ENCODE peak calls at places on chromosomes 7 and 10, in eight cellular contexts. One of them, this sample, is unnamed.

GRCh38 chr7:149856-150636 is 42.3 kb upstream of the FAM20C start:
- DNase-seq in PC-3: no peak
- DNase-seq in BJ: no peak
- DNase-seq in cardiac muscle cell: no peak
- DNase-seq in lung: peak
- DNase-seq in mucosa of descending colon: peak
- DNase-seq in right lobe of liver: peak
- DNase-seq in hepatocyte: peak
- DNase-seq in this sample: peak

GRCh38 chr7:112982441-112983063 is 104.1 kb downstream of the GPR85 start:
- DNase-seq in right lobe of liver: no peak
- DNase-seq in BJ: no peak
- DNase-seq in hepatocyte: no peak
- DNase-seq in cardiac muscle cell: no peak
- DNase-seq in lung: no peak
- DNase-seq in PC-3: no peak
- DNase-seq in mucosa of descending colon: no peak
- DNase-seq in this sample: no peak

GRCh38 chr7:2040201-2040892 is 192.4 kb downstream of the MAD1L1 start:
- DNase-seq in right lobe of liver: no peak
- DNase-seq in lung: no peak
- DNase-seq in BJ: no peak
- DNase-seq in hepatocyte: no peak
- DNase-seq in PC-3: no peak
- DNase-seq in cardiac muscle cell: no peak
- DNase-seq in mucosa of descending colon: peak
- DNase-seq in this sample: peak

GRCh38 chr7:27605283-27605682 is 57.4 kb downstream of the HIBADH start:
- DNase-seq in PC-3: no peak
- DNase-seq in lung: no peak
- DNase-seq in mucosa of descending colon: no peak
- DNase-seq in right lobe of liver: no peak
- DNase-seq in hepatocyte: no peak
- DNase-seq in BJ: no peak
- DNase-seq in cardiac muscle cell: no peak
- DNase-seq in this sample: no peak

GRCh38 chr7:88452648-88453047 is 146.0 kb upstream of the STEAP4 start:
- DNase-seq in hepatocyte: peak
- DNase-seq in cardiac muscle cell: no peak
- DNase-seq in mucosa of descending colon: peak
- DNase-seq in PC-3: no peak
- DNase-seq in right lobe of liver: no peak
- DNase-seq in BJ: no peak
- DNase-seq in lung: no peak
- DNase-seq in this sample: no peak

GRCh38 chr10:16049775-16050174 is 189.5 kb upstream of the MINDY3 start:
- DNase-seq in mucosa of descending colon: no peak
- DNase-seq in cardiac muscle cell: no peak
- DNase-seq in lung: no peak
- DNase-seq in hepatocyte: no peak
- DNase-seq in right lobe of liver: no peak
- DNase-seq in BJ: no peak
- DNase-seq in PC-3: no peak
- DNase-seq in this sample: no peak

GRCh38 chr7:46854958-46855473 is 726.9 kb downstream of the TNS3 start:
- DNase-seq in hepatocyte: no peak
- DNase-seq in right lobe of liver: no peak
- DNase-seq in cardiac muscle cell: no peak
- DNase-seq in mucosa of descending colon: no peak
- DNase-seq in PC-3: no peak
- DNase-seq in lung: no peak
- DNase-seq in BJ: peak
- DNase-seq in this sample: no peak

GRCh38 chr7:143372070-143372469 is 9.1 kb upstream of the ZYX start:
- DNase-seq in PC-3: peak
- DNase-seq in mucosa of descending colon: peak
- DNase-seq in right lobe of liver: peak
- DNase-seq in hepatocyte: no peak
- DNase-seq in BJ: no peak
- DNase-seq in cardiac muscle cell: no peak
- DNase-seq in lung: no peak
- DNase-seq in this sample: peak

GRCh38 chr10:12474727-12475414 is 125.5 kb downstream of the CAMK1D start:
- DNase-seq in right lobe of liver: no peak
- DNase-seq in mucosa of descending colon: no peak
- DNase-seq in cardiac muscle cell: no peak
- DNase-seq in lung: no peak
- DNase-seq in PC-3: no peak
- DNase-seq in hepatocyte: no peak
- DNase-seq in BJ: no peak
- DNase-seq in this sample: no peak

GRCh38 chr10:14952851-14953451 is 945 bp downstream of the DCLRE1C start:
- DNase-seq in lung: no peak
- DNase-seq in cardiac muscle cell: no peak
- DNase-seq in BJ: no peak
- DNase-seq in PC-3: no peak
- DNase-seq in hepatocyte: peak
- DNase-seq in mucosa of descending colon: no peak
- DNase-seq in right lobe of liver: no peak
- DNase-seq in this sample: no peak

GRCh38 chr7:99837649-99838361 is 10.0 kb downstream of the CYP3A43 start:
- DNase-seq in hepatocyte: peak
- DNase-seq in lung: no peak
- DNase-seq in BJ: no peak
- DNase-seq in mucosa of descending colon: no peak
- DNase-seq in cardiac muscle cell: no peak
- DNase-seq in PC-3: peak
- DNase-seq in right lobe of liver: no peak
- DNase-seq in this sample: no peak

GRCh38 chr7:48084727-48085432 is 4.2 kb upstream of the UPP1 start:
- DNase-seq in hepatocyte: peak
- DNase-seq in cardiac muscle cell: no peak
- DNase-seq in BJ: peak
- DNase-seq in lung: peak
- DNase-seq in PC-3: peak
- DNase-seq in mucosa of descending colon: peak
- DNase-seq in right lobe of liver: peak
- DNase-seq in this sample: peak

GRCh38 chr10:74593470-74593869 is 232.9 kb upstream of the KAT6B start:
- DNase-seq in lung: no peak
- DNase-seq in cardiac muscle cell: no peak
- DNase-seq in right lobe of liver: no peak
- DNase-seq in PC-3: peak
- DNase-seq in hepatocyte: no peak
- DNase-seq in mucosa of descending colon: no peak
- DNase-seq in BJ: peak
- DNase-seq in this sample: no peak

GRCh38 chr10:99930731-99931550 is 78.8 kb downstream of the DNMBP start:
- DNase-seq in BJ: no peak
- DNase-seq in hepatocyte: peak
- DNase-seq in cardiac muscle cell: no peak
- DNase-seq in lung: peak
- DNase-seq in right lobe of liver: no peak
- DNase-seq in PC-3: peak
- DNase-seq in mucosa of descending colon: peak
- DNase-seq in this sample: no peak

GRCh38 chr7:144384071-144384470 is 19.4 kb downstream of the NOBOX start:
- DNase-seq in mucosa of descending colon: no peak
- DNase-seq in right lobe of liver: no peak
- DNase-seq in BJ: no peak
- DNase-seq in PC-3: no peak
- DNase-seq in cardiac muscle cell: no peak
- DNase-seq in lung: no peak
- DNase-seq in hepatocyte: peak
- DNase-seq in this sample: no peak

DNA sequence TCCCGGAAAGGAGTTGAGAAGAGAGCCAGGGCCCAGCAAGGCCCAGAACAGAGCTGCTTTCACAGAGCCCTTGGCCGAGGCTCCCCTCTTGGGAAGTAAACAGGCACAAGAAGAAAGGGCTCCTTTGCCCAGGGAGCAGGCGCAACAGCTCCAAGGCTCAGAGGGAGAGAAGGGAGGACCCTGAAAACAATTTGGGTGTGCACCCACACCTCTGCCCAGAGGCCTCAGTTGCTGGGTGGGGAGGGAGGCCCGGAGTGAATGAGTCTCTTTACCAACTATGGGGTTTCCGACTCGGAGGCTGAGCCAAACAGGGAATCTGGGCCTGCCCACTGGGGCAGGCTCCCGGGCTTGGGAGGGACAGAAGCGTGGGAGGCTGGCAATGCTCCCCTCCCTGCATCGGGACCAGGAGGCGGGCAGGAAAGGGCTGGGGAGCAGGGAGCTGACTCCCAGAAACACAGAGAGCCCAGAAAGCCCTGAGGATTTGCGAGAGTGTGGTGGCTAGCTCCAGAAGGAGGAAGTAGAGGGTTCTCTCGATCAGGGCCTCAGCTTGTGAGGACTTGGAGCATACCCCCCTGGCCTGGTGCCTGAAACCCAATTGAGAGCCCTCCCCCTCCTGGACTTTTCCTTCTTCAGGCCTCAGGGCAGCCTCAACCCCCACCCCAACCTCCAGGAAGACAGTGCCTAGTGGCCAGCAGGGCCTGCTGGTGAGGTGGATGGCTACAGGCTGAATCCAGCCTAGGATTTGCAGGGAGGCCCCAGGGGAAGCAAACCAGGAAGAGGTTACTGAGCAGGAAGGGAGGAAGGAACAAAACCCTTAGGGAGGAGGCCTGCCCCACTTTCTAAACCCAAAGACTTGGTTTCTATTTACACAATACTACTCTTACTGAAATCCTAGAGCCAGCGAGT is 6.2 kb downstream of the C10orf105 start:
- DNase-seq in PC-3: no peak
- DNase-seq in right lobe of liver: no peak
- DNase-seq in BJ: peak
- DNase-seq in lung: peak
- DNase-seq in mucosa of descending colon: peak
- DNase-seq in hepatocyte: peak
- DNase-seq in cardiac muscle cell: no peak
- DNase-seq in this sample: peak
- TF ChIP-seq CTCF in PC-3: no peak
- TF ChIP-seq CTCF in right lobe of liver: peak
- TF ChIP-seq CTCF in BJ: peak
- TF ChIP-seq CTCF in lung: no peak
- TF ChIP-seq CTCF in mucosa of descending colon: no peak
- TF ChIP-seq CTCF in hepatocyte: no peak
- TF ChIP-seq CTCF in cardiac muscle cell: peak
- TF ChIP-seq CTCF in this sample: no peak

GRCh38 chr7:150417863-150418262 is 32.6 kb upstream of the GIMAP8 start:
- DNase-seq in cardiac muscle cell: no peak
- DNase-seq in mucosa of descending colon: no peak
- DNase-seq in right lobe of liver: no peak
- DNase-seq in lung: no peak
- DNase-seq in BJ: no peak
- DNase-seq in PC-3: no peak
- DNase-seq in hepatocyte: no peak
- DNase-seq in this sample: no peak

GRCh38 chr7:150417239-150417638 is 33.2 kb upstream of the GIMAP8 start:
- DNase-seq in PC-3: no peak
- DNase-seq in cardiac muscle cell: no peak
- DNase-seq in right lobe of liver: no peak
- DNase-seq in mucosa of descending colon: no peak
- DNase-seq in hepatocyte: no peak
- DNase-seq in BJ: no peak
- DNase-seq in lung: no peak
- DNase-seq in this sample: no peak

GRCh38 chr7:150421831-150422230 is 28.6 kb upstream of the GIMAP8 start:
- DNase-seq in PC-3: no peak
- DNase-seq in cardiac muscle cell: no peak
- DNase-seq in hepatocyte: no peak
- DNase-seq in right lobe of liver: no peak
- DNase-seq in BJ: no peak
- DNase-seq in mucosa of descending colon: no peak
- DNase-seq in lung: no peak
- DNase-seq in this sample: no peak

GRCh38 chr7:150420242-150420641 is 30.2 kb upstream of the GIMAP8 start:
- DNase-seq in mucosa of descending colon: no peak
- DNase-seq in BJ: no peak
- DNase-seq in lung: no peak
- DNase-seq in right lobe of liver: no peak
- DNase-seq in hepatocyte: peak
- DNase-seq in cardiac muscle cell: no peak
- DNase-seq in PC-3: no peak
- DNase-seq in this sample: no peak

GRCh38 chr7:150420987-150421674 is 29.3 kb upstream of the GIMAP8 start:
- DNase-seq in right lobe of liver: peak
- DNase-seq in mucosa of descending colon: peak
- DNase-seq in BJ: no peak
- DNase-seq in PC-3: peak
- DNase-seq in hepatocyte: peak
- DNase-seq in lung: peak
- DNase-seq in cardiac muscle cell: peak
- DNase-seq in this sample: peak
- TF ChIP-seq CTCF in right lobe of liver: peak
- TF ChIP-seq CTCF in mucosa of descending colon: peak
- TF ChIP-seq CTCF in BJ: peak
- TF ChIP-seq CTCF in PC-3: peak
- TF ChIP-seq CTCF in hepatocyte: peak
- TF ChIP-seq CTCF in lung: peak
- TF ChIP-seq CTCF in cardiac muscle cell: peak
- TF ChIP-seq CTCF in this sample: peak

DNA sequence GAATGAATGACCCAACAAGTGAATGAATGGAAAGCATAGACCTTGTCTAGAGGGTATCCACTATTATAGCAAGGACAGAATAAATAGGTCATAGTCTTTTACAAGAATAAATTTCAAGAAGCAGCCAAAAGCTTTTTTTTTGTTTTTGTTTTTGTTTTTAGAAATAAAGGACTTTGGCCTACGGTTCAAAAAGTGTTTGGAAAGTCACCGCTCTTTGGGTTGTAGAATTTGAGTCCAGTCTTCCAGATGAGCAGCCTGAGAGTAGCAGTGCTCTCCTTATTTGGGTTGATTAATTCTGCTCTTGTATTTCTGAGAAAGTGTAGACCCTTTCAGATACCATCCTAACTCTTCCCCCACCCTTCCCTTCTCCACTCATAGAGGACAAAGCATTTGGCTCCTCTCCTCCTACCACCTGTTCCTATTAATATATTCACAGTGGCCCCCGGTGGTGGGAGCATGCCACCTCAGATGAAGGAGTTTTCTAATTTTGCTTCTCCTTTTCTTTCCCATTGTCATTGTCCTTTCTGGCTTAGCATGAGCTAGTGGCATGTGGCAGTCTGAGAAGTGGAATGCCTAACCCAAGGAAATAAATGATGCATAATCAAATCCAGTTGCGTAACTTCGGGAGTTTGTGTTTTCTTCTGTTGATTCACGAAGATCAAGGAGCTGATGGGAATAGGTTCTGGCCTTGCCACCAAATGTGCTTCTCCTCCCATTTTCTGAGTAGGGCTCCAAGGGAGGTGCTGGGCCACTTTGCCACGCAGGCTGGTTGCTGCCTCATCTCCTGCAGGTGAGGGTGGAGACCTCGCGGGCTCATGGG is 114.7 kb downstream of the CHN2 start:
- DNase-seq in mucosa of descending colon: no peak
- DNase-seq in BJ: no peak
- DNase-seq in cardiac muscle cell: no peak
- DNase-seq in right lobe of liver: no peak
- DNase-seq in PC-3: peak
- DNase-seq in lung: no peak
- DNase-seq in hepatocyte: no peak
- DNase-seq in this sample: no peak
- TF ChIP-seq CTCF in mucosa of descending colon: no peak
- TF ChIP-seq CTCF in BJ: no peak
- TF ChIP-seq CTCF in cardiac muscle cell: peak
- TF ChIP-seq CTCF in right lobe of liver: peak
- TF ChIP-seq CTCF in PC-3: peak
- TF ChIP-seq CTCF in lung: no peak
- TF ChIP-seq CTCF in hepatocyte: peak
- TF ChIP-seq CTCF in this sample: no peak

GRCh38 chr7:30772984-30773383 is 1.8 kb downstream of the MINDY4 start:
- DNase-seq in BJ: no peak
- DNase-seq in mucosa of descending colon: no peak
- DNase-seq in lung: no peak
- DNase-seq in cardiac muscle cell: no peak
- DNase-seq in PC-3: no peak
- DNase-seq in right lobe of liver: no peak
- DNase-seq in hepatocyte: no peak
- DNase-seq in this sample: no peak
- TF ChIP-seq CTCF in BJ: no peak
- TF ChIP-seq CTCF in mucosa of descending colon: no peak
- TF ChIP-seq CTCF in lung: no peak
- TF ChIP-seq CTCF in cardiac muscle cell: no peak
- TF ChIP-seq CTCF in PC-3: no peak
- TF ChIP-seq CTCF in right lobe of liver: no peak
- TF ChIP-seq CTCF in hepatocyte: no peak
- TF ChIP-seq CTCF in this sample: no peak